ENCODE peak calls at places on chromosomes 6 and 20, in five cellular contexts. One of them, this sample, is unnamed.

GRCh38 chr6:138590796-138591709 is 91.8 kb upstream of the NHSL1 start:
- DNase-seq in IMR-90: peak
- DNase-seq in brain microvascular endothelial cell: peak
- DNase-seq in kidney epithelial cell: peak
- DNase-seq in mesendoderm: peak
- DNase-seq in this sample: peak

GRCh38 chr20:11992426-11992825 is 74.7 kb downstream of the BTBD3 start:
- DNase-seq in IMR-90: no peak
- DNase-seq in brain microvascular endothelial cell: no peak
- DNase-seq in mesendoderm: no peak
- DNase-seq in kidney epithelial cell: no peak
- DNase-seq in this sample: no peak

GRCh38 chr20:49727894-49728885 is 14.5 kb upstream of the B4GALT5 start:
- DNase-seq in kidney epithelial cell: no peak
- DNase-seq in IMR-90: no peak
- DNase-seq in brain microvascular endothelial cell: no peak
- DNase-seq in mesendoderm: no peak
- DNase-seq in this sample: no peak

GRCh38 chr20:4027590-4028265 is 12.4 kb upstream of the RNF24 start:
- DNase-seq in mesendoderm: no peak
- DNase-seq in kidney epithelial cell: no peak
- DNase-seq in brain microvascular endothelial cell: no peak
- DNase-seq in IMR-90: no peak
- DNase-seq in this sample: no peak

GRCh38 chr20:1888796-1889463 is 6.3 kb upstream of the SIRPA start:
- DNase-seq in brain microvascular endothelial cell: no peak
- DNase-seq in IMR-90: peak
- DNase-seq in kidney epithelial cell: no peak
- DNase-seq in mesendoderm: peak
- DNase-seq in this sample: no peak

GRCh38 chr20:10565191-10565921 is 108.4 kb downstream of the JAG1 start:
- DNase-seq in brain microvascular endothelial cell: peak
- DNase-seq in mesendoderm: peak
- DNase-seq in IMR-90: peak
- DNase-seq in kidney epithelial cell: no peak
- DNase-seq in this sample: no peak

GRCh38 chr6:165055231-165055630 is 254.2 kb downstream of the C6orf118 start:
- DNase-seq in kidney epithelial cell: no peak
- DNase-seq in IMR-90: no peak
- DNase-seq in mesendoderm: peak
- DNase-seq in brain microvascular endothelial cell: no peak
- DNase-seq in this sample: no peak

GRCh38 chr6:98834060-98835031 is at the start of gene POU3F2:
- DNase-seq in kidney epithelial cell: peak
- DNase-seq in mesendoderm: peak
- DNase-seq in brain microvascular endothelial cell: peak
- DNase-seq in IMR-90: peak
- DNase-seq in this sample: peak

GRCh38 chr20:41395669-41396664 is 29.3 kb upstream of the EMILIN3 start:
- DNase-seq in brain microvascular endothelial cell: no peak
- DNase-seq in kidney epithelial cell: no peak
- DNase-seq in IMR-90: peak
- DNase-seq in mesendoderm: peak
- DNase-seq in this sample: no peak

GRCh38 chr6:168249746-168250145 is 69.8 kb downstream of the DACT2 start:
- DNase-seq in kidney epithelial cell: no peak
- DNase-seq in brain microvascular endothelial cell: no peak
- DNase-seq in mesendoderm: no peak
- DNase-seq in IMR-90: no peak
- DNase-seq in this sample: no peak

GRCh38 chr6:166586424-166587156 is at the start of gene RAMACL:
- DNase-seq in mesendoderm: peak
- DNase-seq in brain microvascular endothelial cell: no peak
- DNase-seq in IMR-90: no peak
- DNase-seq in kidney epithelial cell: no peak
- DNase-seq in this sample: no peak

GRCh38 chr6:157240960-157241311 is 82.4 kb downstream of the TMEM242 start:
- DNase-seq in kidney epithelial cell: no peak
- DNase-seq in IMR-90: no peak
- DNase-seq in brain microvascular endothelial cell: no peak
- DNase-seq in mesendoderm: no peak
- DNase-seq in this sample: no peak

GRCh38 chr20:1264727-1265126 is 1.4 kb upstream of the SNPH start:
- DNase-seq in brain microvascular endothelial cell: no peak
- DNase-seq in IMR-90: no peak
- DNase-seq in kidney epithelial cell: no peak
- DNase-seq in mesendoderm: no peak
- DNase-seq in this sample: no peak

GRCh38 chr20:62122659-62123449 is 579 bp downstream of the LSM14B start:
- DNase-seq in IMR-90: no peak
- DNase-seq in mesendoderm: no peak
- DNase-seq in brain microvascular endothelial cell: no peak
- DNase-seq in kidney epithelial cell: no peak
- DNase-seq in this sample: peak

GRCh38 chr6:117317261-117317660 is 51.9 kb downstream of the VGLL2 start:
- DNase-seq in kidney epithelial cell: no peak
- DNase-seq in IMR-90: peak
- DNase-seq in mesendoderm: peak
- DNase-seq in brain microvascular endothelial cell: peak
- DNase-seq in this sample: no peak

GRCh38 chr6:113856571-113857564 is at the start of gene MARCKS:
- DNase-seq in IMR-90: peak
- DNase-seq in kidney epithelial cell: no peak
- DNase-seq in mesendoderm: peak
- DNase-seq in brain microvascular endothelial cell: peak
- DNase-seq in this sample: peak

GRCh38 chr20:34595377-34596184 is 37.1 kb downstream of the MAP1LC3A start:
- DNase-seq in IMR-90: no peak
- DNase-seq in mesendoderm: no peak
- DNase-seq in brain microvascular endothelial cell: no peak
- DNase-seq in kidney epithelial cell: no peak
- DNase-seq in this sample: no peak

GRCh38 chr6:158568549-158568948 is 8.7 kb downstream of the TMEM181 start:
- DNase-seq in kidney epithelial cell: no peak
- DNase-seq in mesendoderm: no peak
- DNase-seq in IMR-90: no peak
- DNase-seq in brain microvascular endothelial cell: no peak
- DNase-seq in this sample: no peak

GRCh38 chr6:161903584-161904232 is 629.8 kb upstream of the AGPAT4 start:
- DNase-seq in brain microvascular endothelial cell: no peak
- DNase-seq in IMR-90: no peak
- DNase-seq in mesendoderm: no peak
- DNase-seq in kidney epithelial cell: no peak
- DNase-seq in this sample: no peak

GRCh38 chr6:35495258-35496035 is 1.4 kb downstream of the TEAD3 start:
- DNase-seq in IMR-90: peak
- DNase-seq in kidney epithelial cell: no peak
- DNase-seq in mesendoderm: no peak
- DNase-seq in brain microvascular endothelial cell: no peak
- DNase-seq in this sample: no peak

GRCh38 chr6:32176476-32177181 is 745 bp upstream of the AGPAT1 start:
- DNase-seq in mesendoderm: no peak
- DNase-seq in IMR-90: peak
- DNase-seq in kidney epithelial cell: no peak
- DNase-seq in brain microvascular endothelial cell: no peak
- DNase-seq in this sample: no peak

GRCh38 chr6:73290435-73290834 is 27.4 kb upstream of the KHDC1 start:
- DNase-seq in brain microvascular endothelial cell: peak
- DNase-seq in mesendoderm: no peak
- DNase-seq in kidney epithelial cell: no peak
- DNase-seq in IMR-90: peak
- DNase-seq in this sample: no peak

GRCh38 chr20:47318027-47318595 is 38.4 kb downstream of the ZMYND8 start:
- DNase-seq in kidney epithelial cell: no peak
- DNase-seq in IMR-90: peak
- DNase-seq in mesendoderm: peak
- DNase-seq in brain microvascular endothelial cell: peak
- DNase-seq in this sample: no peak

GRCh38 chr20:44215125-44215524 is 4.6 kb upstream of the OSER1 start:
- DNase-seq in brain microvascular endothelial cell: peak
- DNase-seq in IMR-90: peak
- DNase-seq in mesendoderm: peak
- DNase-seq in kidney epithelial cell: no peak
- DNase-seq in this sample: peak

GRCh38 chr6:98842489-98843180 is 8.3 kb downstream of the POU3F2 start:
- DNase-seq in IMR-90: no peak
- DNase-seq in kidney epithelial cell: no peak
- DNase-seq in brain microvascular endothelial cell: no peak
- DNase-seq in mesendoderm: peak
- DNase-seq in this sample: no peak

GRCh38 chr6:100446922-100447899 is 17.5 kb downstream of the SIM1 start:
- DNase-seq in mesendoderm: peak
- DNase-seq in brain microvascular endothelial cell: no peak
- DNase-seq in IMR-90: no peak
- DNase-seq in kidney epithelial cell: no peak
- DNase-seq in this sample: no peak

GRCh38 chr6:109478848-109479624 is 4.0 kb downstream of the ZBTB24 start:
- DNase-seq in IMR-90: no peak
- DNase-seq in brain microvascular endothelial cell: no peak
- DNase-seq in kidney epithelial cell: no peak
- DNase-seq in mesendoderm: no peak
- DNase-seq in this sample: no peak
- H3K4me3 ChIP-seq in IMR-90: no peak
- H3K4me3 ChIP-seq in brain microvascular endothelial cell: no peak
- H3K4me3 ChIP-seq in kidney epithelial cell: no peak
- H3K4me3 ChIP-seq in mesendoderm: no peak
- H3K4me3 ChIP-seq in this sample: no peak

GRCh38 chr6:43495409-43495941 is 14.7 kb downstream of the LRRC73 start:
- DNase-seq in brain microvascular endothelial cell: no peak
- DNase-seq in kidney epithelial cell: no peak
- DNase-seq in IMR-90: no peak
- DNase-seq in mesendoderm: no peak
- DNase-seq in this sample: no peak

GRCh38 chr6:43499028-43499815 is 10.9 kb downstream of the LRRC73 start:
- DNase-seq in mesendoderm: no peak
- DNase-seq in brain microvascular endothelial cell: no peak
- DNase-seq in kidney epithelial cell: no peak
- DNase-seq in IMR-90: no peak
- DNase-seq in this sample: no peak

GRCh38 chr6:43496370-43497128 is 13.6 kb downstream of the LRRC73 start:
- DNase-seq in mesendoderm: peak
- DNase-seq in brain microvascular endothelial cell: peak
- DNase-seq in kidney epithelial cell: no peak
- DNase-seq in IMR-90: peak
- DNase-seq in this sample: no peak

GRCh38 chr6:43497694-43498093 is 12.5 kb downstream of the LRRC73 start:
- DNase-seq in kidney epithelial cell: no peak
- DNase-seq in brain microvascular endothelial cell: no peak
- DNase-seq in mesendoderm: no peak
- DNase-seq in IMR-90: no peak
- DNase-seq in this sample: no peak

GRCh38 chr6:43497129-43497396 is 13.1 kb downstream of the LRRC73 start:
- DNase-seq in brain microvascular endothelial cell: no peak
- DNase-seq in kidney epithelial cell: no peak
- DNase-seq in mesendoderm: no peak
- DNase-seq in IMR-90: no peak
- DNase-seq in this sample: no peak
- H3K4me3 ChIP-seq in brain microvascular endothelial cell: no peak
- H3K4me3 ChIP-seq in kidney epithelial cell: no peak
- H3K4me3 ChIP-seq in mesendoderm: no peak
- H3K4me3 ChIP-seq in IMR-90: no peak
- H3K4me3 ChIP-seq in this sample: no peak

GRCh38 chr20:53827996-53828672 is 234.5 kb upstream of the ZNF217 start:
- DNase-seq in kidney epithelial cell: peak
- DNase-seq in mesendoderm: peak
- DNase-seq in brain microvascular endothelial cell: peak
- DNase-seq in IMR-90: peak
- DNase-seq in this sample: no peak

GRCh38 chr20:53829706-53830521 is 236.3 kb upstream of the ZNF217 start:
- DNase-seq in mesendoderm: no peak
- DNase-seq in IMR-90: peak
- DNase-seq in brain microvascular endothelial cell: peak
- DNase-seq in kidney epithelial cell: no peak
- DNase-seq in this sample: no peak

GRCh38 chr20:53827292-53827995 is 233.8 kb upstream of the ZNF217 start:
- DNase-seq in brain microvascular endothelial cell: no peak
- DNase-seq in kidney epithelial cell: no peak
- DNase-seq in mesendoderm: no peak
- DNase-seq in IMR-90: no peak
- DNase-seq in this sample: no peak

GRCh38 chr20:53829086-53829703 is 235.6 kb upstream of the ZNF217 start:
- DNase-seq in brain microvascular endothelial cell: peak
- DNase-seq in kidney epithelial cell: peak
- DNase-seq in IMR-90: peak
- DNase-seq in mesendoderm: peak
- DNase-seq in this sample: no peak

DNA sequence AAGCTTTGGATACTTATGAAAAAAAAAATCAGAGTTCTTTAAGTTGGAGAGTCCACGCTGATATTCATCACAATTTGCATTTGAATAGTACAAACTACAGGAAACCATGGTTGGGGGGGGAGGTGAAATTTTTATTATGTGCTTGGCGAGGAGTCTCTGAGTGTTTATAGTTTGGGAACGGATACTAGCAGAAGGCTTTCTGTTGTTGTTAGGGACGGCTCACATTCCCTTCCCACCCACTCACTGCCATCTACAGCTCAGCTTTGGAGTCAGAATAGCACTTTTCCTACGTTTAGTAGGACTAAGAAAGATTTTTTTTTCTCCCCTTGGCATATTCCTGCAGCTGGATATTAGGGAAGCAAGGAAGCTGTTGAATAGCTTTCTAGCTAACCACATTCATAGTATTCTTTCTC is 235.0 kb upstream of the ZNF217 start:
- DNase-seq in IMR-90: peak
- DNase-seq in mesendoderm: peak
- DNase-seq in brain microvascular endothelial cell: peak
- DNase-seq in kidney epithelial cell: peak
- DNase-seq in this sample: no peak
- H3K4me3 ChIP-seq in IMR-90: peak
- H3K4me3 ChIP-seq in mesendoderm: no peak
- H3K4me3 ChIP-seq in brain microvascular endothelial cell: peak
- H3K4me3 ChIP-seq in kidney epithelial cell: no peak
- H3K4me3 ChIP-seq in this sample: no peak

GRCh38 chr6:51398793-51399192 is 580.1 kb downstream of the TFAP2B start:
- DNase-seq in mesendoderm: no peak
- DNase-seq in brain microvascular endothelial cell: no peak
- DNase-seq in kidney epithelial cell: no peak
- DNase-seq in IMR-90: no peak
- DNase-seq in this sample: no peak

GRCh38 chr6:51398064-51398740 is 579.5 kb downstream of the TFAP2B start:
- DNase-seq in IMR-90: no peak
- DNase-seq in mesendoderm: peak
- DNase-seq in brain microvascular endothelial cell: no peak
- DNase-seq in kidney epithelial cell: no peak
- DNase-seq in this sample: peak

GRCh38 chr6:51396583-51396982 is 577.9 kb downstream of the TFAP2B start:
- DNase-seq in kidney epithelial cell: no peak
- DNase-seq in IMR-90: no peak
- DNase-seq in mesendoderm: no peak
- DNase-seq in brain microvascular endothelial cell: no peak
- DNase-seq in this sample: no peak

GRCh38 chr6:51394061-51394460 is 575.4 kb downstream of the TFAP2B start:
- DNase-seq in mesendoderm: no peak
- DNase-seq in brain microvascular endothelial cell: no peak
- DNase-seq in kidney epithelial cell: no peak
- DNase-seq in IMR-90: no peak
- DNase-seq in this sample: no peak
- H3K4me3 ChIP-seq in mesendoderm: no peak
- H3K4me3 ChIP-seq in brain microvascular endothelial cell: no peak
- H3K4me3 ChIP-seq in kidney epithelial cell: no peak
- H3K4me3 ChIP-seq in IMR-90: no peak
- H3K4me3 ChIP-seq in this sample: no peak

GRCh38 chr6:5286780-5287179 is 25.5 kb downstream of the FARS2 start:
- DNase-seq in kidney epithelial cell: no peak
- DNase-seq in IMR-90: no peak
- DNase-seq in brain microvascular endothelial cell: no peak
- DNase-seq in mesendoderm: no peak
- DNase-seq in this sample: no peak
- H3K4me3 ChIP-seq in kidney epithelial cell: no peak
- H3K4me3 ChIP-seq in IMR-90: no peak
- H3K4me3 ChIP-seq in brain microvascular endothelial cell: no peak
- H3K4me3 ChIP-seq in mesendoderm: no peak
- H3K4me3 ChIP-seq in this sample: no peak